ENCODE peak calls at places on chromosomes 1 and 21, in ten cellular contexts. Y is cardiac muscle cell; V is substantia nigra; B is activated naive CD4-positive, alpha-beta T cell; X is nucleus accumbens; L is RPMI7951; M is prostate gland; E is stimulated activated CD4-positive, alpha-beta T cell treated with anti-CD3 and anti-CD28 coated beads, Interleukin-1b, Interleukin-23, amount 100 ng/mL, for 24 hours; O is cardiac fibroblast; S is caudate nucleus. P is an unnamed sample.

GRCh38 chr1:160209656-160210046 is 4.5 kb downstream of the PEA15 start:
- DNase-seq in Y (peak; percentile 29), V (no peak), B (no peak), X (peak; percentile 36), L (no peak), M (no peak), E (no peak), O (peak; percentile 16), S (peak; percentile 53), P (no peak)

GRCh38 chr1:205664399-205665108 is 15.8 kb downstream of the SLC45A3 start:
- DNase-seq in Y (no peak), V (no peak), B (no peak), X (no peak), L (no peak), M (no peak), E (no peak), O (no peak), S (no peak), P (no peak)

GRCh38 chr21:41196990-41197389 is 29.0 kb downstream of the BACE2 start:
- DNase-seq in Y (peak; percentile 19), V (no peak), B (no peak), X (no peak), L (peak; percentile 39), M (no peak), E (no peak), O (peak; percentile 33), S (no peak), P (no peak)

GRCh38 chr1:179228783-179229213 is 679 bp downstream of the ABL2 start:
- DNase-seq in Y (peak; percentile 24), V (peak; percentile 49), B (no peak), X (peak; percentile 32), L (peak; percentile 31), M (peak; percentile 26), E (peak; percentile 20), O (no peak), S (peak; percentile 35), P (no peak)

GRCh38 chr1:12275370-12275769 is 45.5 kb downstream of the VPS13D start:
- DNase-seq in Y (peak; percentile 46), V (no peak), B (no peak), X (peak; percentile 6), L (peak; percentile 11), M (no peak), E (no peak), O (peak; percentile 41), S (no peak), P (no peak)

GRCh38 chr21:25806053-25806452 is 71.3 kb downstream of the GABPA start:
- DNase-seq in Y (no peak), V (no peak), B (no peak), X (no peak), L (peak; percentile 2), M (no peak), E (no peak), O (no peak), S (no peak), P (no peak)

GRCh38 chr1:115239148-115239820 is 98.8 kb downstream of the NGF start:
- DNase-seq in Y (peak; percentile 51), V (no peak), B (no peak), X (no peak), L (peak; percentile 92), M (no peak), E (no peak), O (peak; percentile 56), S (no peak), P (no peak)

GRCh38 chr1:5810131-5810530 is 182.1 kb downstream of the NPHP4 start:
- DNase-seq in Y (no peak), V (no peak), B (no peak), X (no peak), L (no peak), M (no peak), E (no peak), O (no peak), S (no peak), P (no peak)

GRCh38 chr1:84361796-84362195 is 36.5 kb upstream of the DNASE2B start:
- DNase-seq in Y (no peak), V (no peak), B (no peak), X (no peak), L (peak; percentile 67), M (no peak), E (no peak), O (no peak), S (no peak), P (no peak)

GRCh38 chr1:23452011-23452411 is 27.5 kb upstream of the TCEA3 start:
- DNase-seq in Y (peak; percentile 23), V (no peak), B (no peak), X (no peak), L (peak; percentile 88), M (peak; percentile 97), E (peak; percentile 4), O (peak; percentile 49), S (no peak), P (no peak)

GRCh38 chr1:6905790-6906189 is 120.5 kb downstream of the CAMTA1 start:
- DNase-seq in Y (no peak), V (no peak), B (no peak), X (no peak), L (no peak), M (no peak), E (no peak), O (no peak), S (no peak), P (no peak)

GRCh38 chr21:44845418-44846200 is 27.7 kb upstream of the SUMO3 start:
- DNase-seq in Y (peak; percentile 85), V (no peak), B (no peak), X (no peak), L (peak; percentile 75), M (no peak), E (peak; percentile 68), O (peak; percentile 79), S (no peak), P (no peak)

GRCh38 chr1:152148991-152149390 is 10.0 kb downstream of the RPTN start:
- DNase-seq in Y (no peak), V (no peak), B (no peak), X (no peak), L (no peak), M (no peak), E (no peak), O (no peak), S (no peak), P (no peak)

GRCh38 chr1:203706444-203706843 is 58.5 kb upstream of the LAX1 start:
- DNase-seq in Y (no peak), V (no peak), B (no peak), X (no peak), L (no peak), M (no peak), E (no peak), O (no peak), S (no peak), P (no peak)

GRCh38 chr1:95951291-95951690 is 717.3 kb downstream of the RWDD3 start:
- DNase-seq in Y (peak; percentile 5), V (no peak), B (no peak), X (no peak), L (no peak), M (no peak), E (no peak), O (no peak), S (no peak), P (peak; percentile 83)

GRCh38 chr1:245986404-245987221 is 520.5 kb downstream of the SMYD3 start:
- DNase-seq in Y (peak; percentile 88), V (no peak), B (no peak), X (no peak), L (peak; percentile 74), M (no peak), E (no peak), O (peak; percentile 87), S (no peak), P (no peak)

GRCh38 chr1:22250724-22251123 is 107.8 kb upstream of the WNT4 start:
- DNase-seq in Y (peak; percentile 10), V (no peak), B (no peak), X (no peak), L (peak; percentile 61), M (no peak), E (no peak), O (no peak), S (no peak), P (no peak)

GRCh38 chr1:30950053-30950452 is 41.5 kb upstream of the SDC3 start:
- DNase-seq in Y (no peak), V (no peak), B (no peak), X (no peak), L (no peak), M (no peak), E (no peak), O (no peak), S (no peak), P (no peak)

GRCh38 chr1:160844447-160845232 is 18.0 kb downstream of the CD244 start:
- DNase-seq in Y (no peak), V (no peak), B (no peak), X (no peak), L (no peak), M (no peak), E (no peak), O (no peak), S (no peak), P (no peak)

GRCh38 chr1:201649776-201650607 is 111.1 kb downstream of the NAV1 start:
- DNase-seq in Y (peak; percentile 85), V (peak; percentile 56), B (no peak), X (peak; percentile 90), L (peak; percentile 71), M (peak; percentile 89), E (no peak), O (peak; percentile 76), S (peak; percentile 84), P (no peak)

GRCh38 chr1:179144621-179145020 is 62.8 kb downstream of the TOR3A start:
- DNase-seq in Y (no peak), V (no peak), B (no peak), X (no peak), L (no peak), M (no peak), E (no peak), O (no peak), S (no peak), P (no peak)

GRCh38 chr1:92478393-92478792 is 8.3 kb downstream of the GFI1 start:
- DNase-seq in Y (no peak), V (no peak), B (no peak), X (no peak), L (no peak), M (no peak), E (no peak), O (no peak), S (no peak), P (no peak)

GRCh38 chr1:226349801-226350503 is 41.0 kb upstream of the LIN9 start:
- DNase-seq in Y (peak; percentile 52), V (no peak), B (no peak), X (no peak), L (no peak), M (no peak), E (no peak), O (peak; percentile 36), S (no peak), P (peak; percentile 72)

GRCh38 chr1:32208891-32209309 is at the start of gene DCDC2B:
- DNase-seq in Y (peak; percentile 51), V (no peak), B (no peak), X (peak; percentile 29), L (peak; percentile 72), M (no peak), E (no peak), O (peak; percentile 60), S (no peak), P (no peak)

GRCh38 chr1:177779325-177779965 is 190.4 kb downstream of the SEC16B start:
- DNase-seq in Y (no peak), V (no peak), B (no peak), X (no peak), L (no peak), M (no peak), E (no peak), O (no peak), S (no peak), P (no peak)

GRCh38 chr1:182616130-182617074 is 12.2 kb upstream of the RGS16 start:
- DNase-seq in Y (peak; percentile 87), V (no peak), B (peak; percentile 24), X (peak; percentile 77), L (peak; percentile 52), M (peak; percentile 64), E (peak; percentile 71), O (peak; percentile 84), S (peak; percentile 55), P (peak; percentile 86)

GRCh38 chr1:21706151-21706835 is 37.1 kb upstream of the RAP1GAP start:
- DNase-seq in Y (peak; percentile 30), V (no peak), B (no peak), X (peak; percentile 76), L (peak; percentile 23), M (no peak), E (no peak), O (peak; percentile 39), S (peak; percentile 20), P (no peak)

GRCh38 chr21:36199021-36199420 is 42.4 kb downstream of the DOP1B start:
- DNase-seq in Y (no peak), V (no peak), B (no peak), X (no peak), L (no peak), M (peak; percentile 60), E (no peak), O (no peak), S (no peak), P (no peak)

P was measured in KG1.